ENCODE peak calls at places on chromosomes 7 and 10, in nine cellular contexts. C, O, S, G, H, I, V, P and J are unnamed samples.

GRCh38 chr7:101420436-101420835 is 57.8 kb downstream of the COL26A1 start:
- DNase-seq in P (no peak), C (no peak), S (no peak), I (no peak), V (no peak), O (no peak), H (no peak), G (no peak), J (no peak)

GRCh38 chr10:1392127-1392526 is 335.9 kb downstream of the WDR37 start:
- DNase-seq in P (no peak), S (no peak), H (no peak), V (no peak), G (no peak), O (no peak), C (no peak), I (no peak), J (no peak)

GRCh38 chr7:119935418-119936025 is 337.5 kb upstream of the KCND2 start:
- DNase-seq in I (no peak), C (no peak), V (no peak), H (no peak), P (peak; percentile 21), O (peak; percentile 33), S (peak; percentile 67), G (peak; percentile 58), J (no peak)

GRCh38 chr10:14583252-14583651 is 191.4 kb downstream of the FAM107B start:
- DNase-seq in C (no peak), I (peak; percentile 78), S (no peak), V (no peak), G (no peak), H (peak; percentile 75), O (no peak), P (no peak), J (no peak)

GRCh38 chr10:127845756-127846155 is 47.0 kb downstream of the CLRN3 start:
- DNase-seq in V (no peak), I (no peak), H (no peak), G (no peak), C (no peak), O (no peak), P (no peak), S (no peak), J (no peak)

GRCh38 chr7:28020302-28020940 is 160.2 kb downstream of the JAZF1 start:
- DNase-seq in C (peak; percentile 42), I (no peak), O (peak; percentile 79), S (peak; percentile 89), V (peak; percentile 68), P (peak; percentile 66), H (peak; percentile 18), G (peak; percentile 82), J (peak; percentile 58)

GRCh38 chr7:44618754-44619153 is 12.3 kb downstream of the OGDH start:
- DNase-seq in O (no peak), I (no peak), G (no peak), V (peak; percentile 29), C (no peak), P (no peak), H (no peak), S (no peak), J (no peak)

GRCh38 chr7:46146454-46147255 is 225.6 kb upstream of the IGFBP3 start:
- DNase-seq in S (peak; percentile 56), O (no peak), H (no peak), V (no peak), I (no peak), P (no peak), G (no peak), C (peak; percentile 24), J (peak; percentile 42)

GRCh38 chr7:16918288-16918895 is 36.6 kb upstream of the AGR3 start:
- DNase-seq in P (peak; percentile 43), G (peak; percentile 60), C (no peak), O (peak; percentile 45), V (no peak), I (no peak), S (peak; percentile 67), H (peak; percentile 28), J (no peak)

GRCh38 chr7:112721395-112721794 is 68.8 kb downstream of the TMEM168 start:
- DNase-seq in I (no peak), O (no peak), S (no peak), P (no peak), H (no peak), G (no peak), V (no peak), C (no peak), J (no peak)

GRCh38 chr10:61942997-61943457 is 41.5 kb downstream of the ARID5B start:
- DNase-seq in H (no peak), C (no peak), S (peak; percentile 78), I (no peak), G (no peak), O (no peak), P (no peak), V (no peak), J (no peak)

GRCh38 chr7:98619450-98620321 is 2.6 kb downstream of the NPTX2 start:
- DNase-seq in C (peak; percentile 34), I (no peak), H (no peak), O (no peak), S (peak; percentile 69), G (peak; percentile 34), V (peak; percentile 42), P (no peak), J (no peak)

GRCh38 chr7:134541-134940 is 57.8 kb upstream of the FAM20C start:
- DNase-seq in S (no peak), H (no peak), G (no peak), O (no peak), C (no peak), V (no peak), P (no peak), I (no peak), J (no peak)

GRCh38 chr10:59240581-59241183 is 64.2 kb downstream of the PHYHIPL start:
- DNase-seq in V (no peak), I (no peak), P (peak; percentile 4), O (peak; percentile 42), C (no peak), G (peak; percentile 25), H (no peak), S (peak; percentile 70), J (no peak)

GRCh38 chr7:41974835-41975234 is 262.2 kb downstream of the GLI3 start:
- DNase-seq in H (no peak), S (no peak), O (no peak), G (no peak), I (no peak), C (no peak), P (no peak), V (no peak), J (no peak)

GRCh38 chr10:93403152-93403551 is 79.0 kb downstream of the MYOF start:
- DNase-seq in S (no peak), G (no peak), H (no peak), P (no peak), I (no peak), O (no peak), V (no peak), C (no peak), J (no peak)

GRCh38 chr7:114084381-114085312 is 165.8 kb upstream of the PPP1R3A start:
- DNase-seq in G (peak; percentile 83), H (peak; percentile 13), I (no peak), C (peak; percentile 39), P (no peak), V (no peak), O (no peak), S (peak; percentile 21), J (peak; percentile 46)

GRCh38 chr7:27364344-27364758 is 121.7 kb downstream of the EVX1 start:
- DNase-seq in I (no peak), V (no peak), H (no peak), G (no peak), S (peak; percentile 95), P (no peak), O (no peak), C (peak; percentile 67), J (peak; percentile 79)

GRCh38 chr10:128337860-128338378 is 211.7 kb upstream of the MKI67 start:
- DNase-seq in H (no peak), O (no peak), V (peak; percentile 84), C (peak; percentile 60), I (no peak), P (no peak), G (no peak), S (no peak), J (peak; percentile 37)

GRCh38 chr7:101964680-101965079 is 147.3 kb downstream of the CUX1 start:
- DNase-seq in G (no peak), C (no peak), S (no peak), H (no peak), V (no peak), I (no peak), O (no peak), P (no peak), J (no peak)

GRCh38 chr10:30027057-30028005 is 32.1 kb downstream of the JCAD start:
- DNase-seq in C (peak; percentile 38), S (no peak), H (peak; percentile 82), O (no peak), I (peak; percentile 74), G (no peak), V (no peak), P (peak; percentile 96), J (peak; percentile 72)

GRCh38 chr7:116955340-116955739 is 2.0 kb downstream of the ST7 start:
- DNase-seq in I (no peak), H (no peak), G (no peak), O (no peak), P (no peak), S (no peak), C (no peak), V (no peak), J (no peak)

GRCh38 chr7:158576050-158576762 is 11.4 kb downstream of the PTPRN2 start:
- DNase-seq in V (no peak), O (no peak), G (no peak), S (no peak), P (no peak), C (no peak), I (no peak), H (no peak), J (no peak)

GRCh38 chr7:84247591-84247990 is 53.0 kb upstream of the SEMA3A start:
- DNase-seq in P (no peak), C (no peak), V (no peak), G (no peak), H (no peak), S (no peak), O (no peak), I (no peak), J (no peak)

GRCh38 chr10:107915277-107915634 is 750.8 kb upstream of the SORCS1 start:
- DNase-seq in I (no peak), C (no peak), O (no peak), H (no peak), P (no peak), V (no peak), G (no peak), S (peak; percentile 32), J (no peak)

GRCh38 chr10:12350167-12350872 is 973 bp downstream of the CAMK1D start:
- DNase-seq in O (no peak), P (no peak), S (peak; percentile 23), C (peak; percentile 21), V (no peak), I (peak; percentile 30), H (peak; percentile 48), G (peak; percentile 29), J (peak; percentile 36)

GRCh38 chr7:6012355-6013104 is 3.5 kb downstream of the AIMP2 start:
- DNase-seq in O (no peak), C (no peak), H (no peak), P (no peak), G (no peak), V (no peak), I (no peak), S (no peak), J (no peak)

GRCh38 chr10:131111474-131112080 is 199.9 kb downstream of the TCERG1L start:
- DNase-seq in P (no peak), V (no peak), S (no peak), H (no peak), C (no peak), G (peak; percentile 5), I (no peak), O (no peak), J (no peak)

GRCh38 chr10:67696029-67696428 is at the start of gene CTNNA3:
- DNase-seq in V (no peak), G (no peak), I (no peak), O (no peak), H (no peak), S (peak; percentile 22), C (no peak), P (no peak), J (peak; percentile 20)

GRCh38 chr10:88232029-88232895 is 350.9 kb downstream of the RNLS start:
- DNase-seq in I (no peak), C (peak; percentile 89), S (peak; percentile 95), V (no peak), P (no peak), G (no peak), O (no peak), H (no peak), J (peak; percentile 91)